ENCODE peak calls at places on chromosome 2, in seven cellular contexts. R, D, A, O, X, S and Y are unnamed samples.

GRCh38 chr2:6186332-6187100 is 494.3 kb downstream of the SOX11 start:
- DNase-seq in R (no peak), D (peak), A (no peak), O (no peak), X (no peak), S (no peak), Y (peak)

GRCh38 chr2:41967426-41968181 is 80.2 kb upstream of the PKDCC start:
- DNase-seq in R (peak), D (peak), A (peak), O (no peak), X (no peak), S (no peak), Y (no peak)

GRCh38 chr2:84643991-84644390 is 127.7 kb downstream of the DNAH6 start:
- DNase-seq in R (no peak), D (no peak), A (no peak), O (no peak), X (no peak), S (no peak), Y (no peak)

GRCh38 chr2:172829229-172829628 is 93.6 kb downstream of the RAPGEF4 start:
- DNase-seq in R (no peak), D (no peak), A (peak), O (no peak), X (no peak), S (peak), Y (no peak)

GRCh38 chr2:240574386-240575100 is 6.3 kb downstream of the RNPEPL1 start:
- DNase-seq in R (peak), D (no peak), A (no peak), O (peak), X (no peak), S (no peak), Y (no peak)

GRCh38 chr2:236977999-236978398 is 107.7 kb upstream of the COPS8 start:
- DNase-seq in R (no peak), D (no peak), A (no peak), O (no peak), X (no peak), S (no peak), Y (no peak)

GRCh38 chr2:168025487-168026203 is 221.8 kb downstream of the STK39 start:
- DNase-seq in R (no peak), D (no peak), A (no peak), O (no peak), X (no peak), S (no peak), Y (no peak)

GRCh38 chr2:126736133-126736874 is 80.3 kb downstream of the GYPC start:
- DNase-seq in R (no peak), D (no peak), A (no peak), O (no peak), X (no peak), S (no peak), Y (peak)

GRCh38 chr2:138112536-138112935 is 148.3 kb downstream of the HNMT start:
- DNase-seq in R (no peak), D (no peak), A (no peak), O (no peak), X (no peak), S (peak), Y (no peak)

GRCh38 chr2:33510589-33510968 is 34.1 kb downstream of the RASGRP3 start:
- DNase-seq in R (no peak), D (no peak), A (no peak), O (no peak), X (no peak), S (no peak), Y (no peak)

GRCh38 chr2:207160115-207160514 is 5.6 kb downstream of the KLF7 start:
- DNase-seq in R (no peak), D (no peak), A (no peak), O (no peak), X (no peak), S (no peak), Y (no peak)

GRCh38 chr2:117835990-117836760 is 21.7 kb downstream of the DDX18 start:
- DNase-seq in R (peak), D (peak), A (peak), O (no peak), X (peak), S (peak), Y (peak)

GRCh38 chr2:149466635-149467034 is 120.9 kb downstream of the MMADHC start:
- DNase-seq in R (no peak), D (no peak), A (no peak), O (no peak), X (no peak), S (no peak), Y (no peak)

GRCh38 chr2:75632813-75633212 is 13.8 kb upstream of the MRPL19 start:
- DNase-seq in R (no peak), D (peak), A (no peak), O (no peak), X (no peak), S (no peak), Y (no peak)

GRCh38 chr2:194319222-194319992 is 1337.6 kb upstream of the SLC39A10 start:
- DNase-seq in R (no peak), D (no peak), A (no peak), O (no peak), X (no peak), S (no peak), Y (no peak)

GRCh38 chr2:120473522-120474271 is 127.8 kb downstream of the INHBB start:
- DNase-seq in R (no peak), D (no peak), A (no peak), O (no peak), X (no peak), S (peak), Y (no peak)

GRCh38 chr2:230774348-230774951 is 61.8 kb downstream of the CAB39 start:
- DNase-seq in R (no peak), D (no peak), A (peak), O (no peak), X (no peak), S (peak), Y (peak)

GRCh38 chr2:191018048-191018447 is 4.1 kb upstream of the STAT1 start:
- DNase-seq in R (no peak), D (no peak), A (no peak), O (no peak), X (no peak), S (no peak), Y (no peak)

GRCh38 chr2:31886700-31887099 is 124.1 kb downstream of the MEMO1 start:
- DNase-seq in R (no peak), D (no peak), A (no peak), O (peak), X (no peak), S (peak), Y (no peak)

GRCh38 chr2:239186516-239186915 is 214.3 kb downstream of the HDAC4 start:
- DNase-seq in R (no peak), D (no peak), A (no peak), O (no peak), X (no peak), S (no peak), Y (no peak)

GRCh38 chr2:207133862-207134519 is 31.8 kb downstream of the KLF7 start:
- DNase-seq in R (peak), D (peak), A (peak), O (no peak), X (peak), S (peak), Y (peak)

GRCh38 chr2:61763605-61764034 is 90.2 kb downstream of the FAM161A start:
- DNase-seq in R (peak), D (peak), A (peak), O (no peak), X (peak), S (peak), Y (peak)

GRCh38 chr2:169799555-169799954 is 884 bp downstream of the SSB start:
- DNase-seq in R (no peak), D (no peak), A (no peak), O (no peak), X (no peak), S (peak), Y (no peak)

GRCh38 chr2:206804326-206804725 is 38.9 kb downstream of the FASTKD2 start:
- DNase-seq in R (no peak), D (no peak), A (no peak), O (no peak), X (no peak), S (no peak), Y (no peak)

GRCh38 chr2:29000954-29001353 is 19.9 kb downstream of the TOGARAM2 start:
- DNase-seq in R (no peak), D (no peak), A (no peak), O (no peak), X (no peak), S (no peak), Y (no peak)

GRCh38 chr2:9693138-9693520 is 62.3 kb upstream of the YWHAQ start:
- DNase-seq in R (no peak), D (peak), A (peak), O (no peak), X (no peak), S (no peak), Y (no peak)

GRCh38 chr2:167827352-167828097 is 419.9 kb downstream of the STK39 start:
- DNase-seq in R (no peak), D (no peak), A (no peak), O (no peak), X (no peak), S (no peak), Y (no peak)

GRCh38 chr2:23009545-23010149 is 375.3 kb upstream of the KLHL29 start:
- DNase-seq in R (no peak), D (peak), A (no peak), O (no peak), X (no peak), S (no peak), Y (peak)

GRCh38 chr2:128490881-128491778 is 172.5 kb upstream of the HS6ST1 start:
- DNase-seq in R (no peak), D (no peak), A (no peak), O (no peak), X (no peak), S (no peak), Y (no peak)

GRCh38 chr2:86249176-86249842 is 50.1 kb downstream of the MRPL35 start:
- DNase-seq in R (no peak), D (peak), A (peak), O (no peak), X (peak), S (peak), Y (peak)

GRCh38 chr2:204538179-204539009 is 6.9 kb upstream of the PARD3B start:
- DNase-seq in R (peak), D (peak), A (peak), O (no peak), X (no peak), S (peak), Y (peak)

GRCh38 chr2:228731517-228731916 is 539.6 kb downstream of the PID1 start:
- DNase-seq in R (no peak), D (no peak), A (peak), O (no peak), X (peak), S (peak), Y (peak)

GRCh38 chr2:170711774-170712652 is 3.1 kb upstream of the SP5 start:
- DNase-seq in R (no peak), D (peak), A (no peak), O (no peak), X (no peak), S (no peak), Y (no peak)

GRCh38 chr2:34004936-34005335 is 405.8 kb upstream of the FAM98A start:
- DNase-seq in R (no peak), D (no peak), A (no peak), O (no peak), X (no peak), S (no peak), Y (no peak)

GRCh38 chr2:67865871-67866386 is 196.9 kb downstream of the C1D start:
- DNase-seq in R (no peak), D (no peak), A (no peak), O (no peak), X (no peak), S (no peak), Y (no peak)

GRCh38 chr2:238168196-238168815 is 9.5 kb downstream of the ERFE start:
- DNase-seq in R (no peak), D (no peak), A (no peak), O (no peak), X (no peak), S (no peak), Y (no peak)

GRCh38 chr2:33312389-33312788 is 164.1 kb upstream of the RASGRP3 start:
- DNase-seq in R (no peak), D (no peak), A (no peak), O (no peak), X (no peak), S (no peak), Y (no peak)

GRCh38 chr2:18903750-18904149 is 314.4 kb upstream of the NT5C1B start:
- DNase-seq in R (no peak), D (no peak), A (no peak), O (no peak), X (no peak), S (peak), Y (no peak)
- H3K4me3 ChIP-seq in R (no peak), D (no peak), A (no peak), O (no peak), X (no peak), S (no peak), Y (no peak)

GRCh38 chr2:112220186-112220585 is 34.7 kb downstream of the ZC3H8 start:
- DNase-seq in R (no peak), D (no peak), A (no peak), O (no peak), X (no peak), S (no peak), Y (no peak)

GRCh38 chr2:112216158-112216557 is 38.7 kb downstream of the ZC3H8 start:
- DNase-seq in R (no peak), D (no peak), A (no peak), O (no peak), X (no peak), S (peak), Y (no peak)

GRCh38 chr2:112217854-112218253 is 37.0 kb downstream of the ZC3H8 start:
- DNase-seq in R (no peak), D (no peak), A (no peak), O (no peak), X (no peak), S (no peak), Y (no peak)

DNA sequence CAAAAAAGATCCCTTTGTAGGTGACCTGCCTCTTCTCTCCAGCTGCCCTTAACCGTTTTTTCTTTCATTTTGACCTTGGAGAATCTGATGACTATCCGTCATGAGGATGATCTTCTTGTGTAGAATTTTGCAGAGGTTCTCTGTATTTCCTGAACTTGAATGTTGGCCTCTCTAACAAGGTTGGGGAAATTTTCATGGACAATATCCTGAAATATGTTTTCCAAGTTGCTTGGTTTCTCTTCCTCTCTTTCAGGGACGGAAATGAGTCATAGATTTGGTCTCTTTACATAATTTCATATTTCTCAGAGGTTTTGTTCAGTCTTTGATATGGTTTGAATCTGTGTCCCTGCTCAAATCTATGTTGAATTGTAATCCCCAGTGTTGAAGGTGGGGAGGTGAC is 34.0 kb downstream of the ZC3H8 start:
- DNase-seq in R (no peak), D (no peak), A (no peak), O (no peak), X (no peak), S (no peak), Y (no peak)
- H3K4me3 ChIP-seq in R (no peak), D (no peak), A (no peak), O (no peak), X (no peak), S (no peak), Y (no peak)

GRCh38 chr2:189104926-189105325 is 74.6 kb downstream of the COL5A2 start:
- DNase-seq in R (no peak), D (no peak), A (no peak), O (no peak), X (no peak), S (peak), Y (no peak)
- H3K4me3 ChIP-seq in R (no peak), D (no peak), A (no peak), O (no peak), X (no peak), S (no peak), Y (no peak)

DNA sequence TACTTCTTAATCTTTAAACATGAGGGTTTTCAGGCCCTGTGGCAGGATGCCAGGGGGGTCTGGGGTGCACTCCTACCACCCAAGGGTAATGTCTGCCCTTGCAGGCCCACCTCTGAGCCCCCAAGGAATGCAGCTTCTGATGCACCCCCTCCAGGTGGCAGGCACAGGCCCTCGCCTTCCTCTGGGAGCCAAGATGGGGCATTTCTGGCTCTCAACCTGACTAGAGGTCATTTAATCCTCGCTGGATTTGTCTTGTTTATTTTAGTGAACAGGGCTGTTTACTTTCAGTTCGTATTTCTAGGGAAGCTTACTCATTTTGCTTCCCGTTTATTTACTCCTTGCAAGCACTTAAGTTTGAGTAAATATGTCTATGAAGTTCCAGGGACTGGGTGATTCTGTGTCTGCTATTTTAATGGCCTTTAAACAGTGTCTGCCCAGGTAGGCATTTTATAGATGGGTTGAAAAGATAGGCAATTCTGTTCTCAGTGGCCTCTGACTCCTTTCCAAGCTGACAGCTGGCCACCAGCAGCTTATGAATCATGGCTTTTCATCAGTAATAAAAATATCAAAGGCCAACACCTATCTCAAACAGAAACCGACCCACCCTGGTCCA is 11.1 kb upstream of the DNPEP start:
- DNase-seq in R (peak), D (no peak), A (no peak), O (no peak), X (no peak), S (peak), Y (no peak)
- H3K4me3 ChIP-seq in R (no peak), D (no peak), A (no peak), O (no peak), X (no peak), S (peak), Y (no peak)

DNA sequence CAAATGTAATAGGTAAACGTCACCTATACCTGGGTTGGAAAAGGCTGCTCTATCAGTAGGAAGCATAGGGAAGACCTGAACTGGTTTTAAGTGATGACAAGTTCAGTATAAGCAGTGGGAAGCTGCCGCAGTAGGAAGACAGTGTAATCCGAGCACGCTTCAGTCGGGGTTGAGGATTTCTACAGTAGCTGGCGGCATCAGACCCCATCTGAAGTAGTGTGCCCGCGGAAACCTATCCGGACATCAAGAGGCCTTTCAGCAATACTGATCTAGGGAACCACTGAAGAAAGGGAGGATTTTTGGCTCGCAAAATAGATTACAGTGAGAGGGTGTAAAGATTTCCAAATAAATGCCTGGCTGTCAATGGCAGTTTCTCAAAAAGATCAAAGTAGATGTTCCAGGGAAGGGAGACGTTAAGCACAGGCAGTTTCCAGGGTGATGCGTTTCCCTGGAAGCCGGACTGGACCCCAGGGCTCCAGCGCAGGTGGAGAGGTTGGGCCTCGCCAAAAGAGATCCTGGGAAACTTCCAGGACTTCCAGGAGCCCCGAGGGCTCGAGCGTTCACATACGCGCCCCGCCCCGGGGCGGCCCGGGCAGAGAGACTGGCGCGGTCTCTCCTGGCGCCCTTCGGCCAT is 5.3 kb downstream of the LOXL3 start:
- DNase-seq in R (no peak), D (no peak), A (no peak), O (no peak), X (no peak), S (no peak), Y (no peak)
- H3K4me3 ChIP-seq in R (peak), D (peak), A (peak), O (no peak), X (peak), S (peak), Y (peak)

GRCh38 chr2:96548558-96549465 is 12.3 kb downstream of the ARID5A start:
- DNase-seq in R (no peak), D (no peak), A (no peak), O (no peak), X (no peak), S (no peak), Y (no peak)

GRCh38 chr2:96546321-96546720 is 9.8 kb downstream of the ARID5A start:
- DNase-seq in R (no peak), D (no peak), A (no peak), O (peak), X (no peak), S (no peak), Y (no peak)

GRCh38 chr2:96547203-96547641 is 10.7 kb downstream of the ARID5A start:
- DNase-seq in R (no peak), D (no peak), A (no peak), O (no peak), X (no peak), S (no peak), Y (no peak)

GRCh38 chr2:96546797-96547196 is 10.2 kb downstream of the ARID5A start:
- DNase-seq in R (no peak), D (no peak), A (no peak), O (peak), X (no peak), S (no peak), Y (no peak)

GRCh38 chr2:96547751-96548161 is 11.2 kb downstream of the ARID5A start:
- DNase-seq in R (no peak), D (no peak), A (peak), O (no peak), X (no peak), S (no peak), Y (no peak)
- H3K4me3 ChIP-seq in R (no peak), D (no peak), A (no peak), O (no peak), X (no peak), S (no peak), Y (no peak)